ENCODE peak calls at places on chromosomes 13 and 19, in eight cellular contexts. H is NCI-H187; I is NCI-H1694; X is globus pallidus; M is AG10803; J is heart left ventricle; R is activated naive CD4-positive, alpha-beta T cell; P is sciatic nerve. B is an unnamed sample.

GRCh38 chr13:112226320-112227002 is 149.7 kb upstream of the SPACA7 start:
- DNase-seq in P (peak; percentile 28), M (no peak), J (no peak), X (no peak), I (no peak), H (no peak), R (no peak), B (no peak)

GRCh38 chr13:99159331-99160061 is 41.2 kb upstream of the UBAC2 start:
- DNase-seq in R (no peak), J (no peak), H (no peak), M (no peak), X (no peak), I (no peak), P (no peak), B (no peak)

GRCh38 chr19:21434967-21435544 is 38.1 kb downstream of the ZNF493 start:
- DNase-seq in I (no peak), M (no peak), R (no peak), J (no peak), X (peak; percentile 5), P (no peak), H (no peak), B (no peak)

GRCh38 chr19:14674764-14675163 is at the start of gene ADGRE3:
- DNase-seq in I (no peak), M (no peak), R (no peak), H (no peak), X (no peak), J (no peak), P (no peak), B (no peak)

GRCh38 chr19:44807162-44807561 is 1.7 kb upstream of the BCAM start:
- DNase-seq in P (no peak), X (no peak), R (no peak), J (no peak), M (no peak), H (no peak), I (no peak), B (no peak)

GRCh38 chr13:38685974-38686571 is 804 bp upstream of the FREM2 start:
- DNase-seq in H (no peak), J (no peak), P (no peak), R (no peak), X (peak; percentile 68), M (no peak), I (no peak), B (no peak)

GRCh38 chr13:110304256-110304655 is 2.7 kb downstream of the COL4A1 start:
- DNase-seq in I (no peak), X (no peak), M (peak; percentile 28), R (no peak), H (no peak), P (no peak), J (no peak), B (peak; percentile 70)

GRCh38 chr13:43159007-43159406 is 135.6 kb downstream of the DNAJC15 start:
- DNase-seq in H (no peak), R (no peak), J (no peak), P (no peak), X (no peak), I (no peak), M (peak; percentile 45), B (peak; percentile 71)

GRCh38 chr13:57627663-57628062 is 3.9 kb upstream of the PCDH17 start:
- DNase-seq in X (no peak), M (peak; percentile 7), P (no peak), R (no peak), I (no peak), H (peak; percentile 39), J (no peak), B (peak; percentile 2)

GRCh38 chr19:37986048-37986750 is 79.2 kb downstream of the SIPA1L3 start:
- DNase-seq in M (no peak), P (no peak), R (no peak), X (no peak), H (no peak), J (no peak), I (no peak), B (no peak)

GRCh38 chr19:49599378-49600298 is 8.7 kb downstream of the PRR12 start:
- DNase-seq in M (no peak), P (no peak), X (no peak), R (no peak), H (no peak), J (no peak), I (no peak), B (no peak)

GRCh38 chr13:42968906-42969305 is 23.1 kb downstream of the EPSTI1 start:
- DNase-seq in M (no peak), R (no peak), J (no peak), X (no peak), I (no peak), P (no peak), H (no peak), B (no peak)

GRCh38 chr13:49667773-49668172 is 23.5 kb downstream of the EBPL start:
- DNase-seq in H (no peak), I (no peak), M (peak; percentile 23), J (no peak), R (no peak), X (no peak), P (no peak), B (peak; percentile 44)

GRCh38 chr19:18494267-18494607 is 27.6 kb downstream of the ELL start:
- DNase-seq in P (no peak), R (no peak), H (no peak), M (peak; percentile 58), X (no peak), I (no peak), J (no peak), B (peak; percentile 69)

GRCh38 chr13:26867451-26868067 is 107.0 kb upstream of the GPR12 start:
- DNase-seq in I (peak; percentile 33), J (no peak), P (no peak), H (no peak), R (no peak), X (no peak), M (peak; percentile 15), B (peak; percentile 14)

GRCh38 chr13:27857271-27857670 is 62.5 kb upstream of the PDX1 start:
- DNase-seq in I (peak; percentile 74), M (no peak), R (no peak), P (no peak), H (peak; percentile 18), X (no peak), J (no peak), B (no peak)

GRCh38 chr13:113417008-113417735 is 36.1 kb downstream of the ADPRHL1 start:
- DNase-seq in R (no peak), H (no peak), X (no peak), P (no peak), M (no peak), J (peak; percentile 27), I (no peak), B (no peak)

GRCh38 chr13:98796798-98797197 is 44.3 kb upstream of the SLC15A1 start:
- DNase-seq in I (no peak), H (no peak), P (no peak), X (no peak), J (no peak), R (no peak), M (no peak), B (no peak)

GRCh38 chr19:28313633-28314032 is 899.3 kb downstream of the UQCRFS1 start:
- DNase-seq in M (peak; percentile 95), R (no peak), J (peak; percentile 45), P (no peak), H (no peak), I (no peak), X (no peak), B (peak; percentile 17)

GRCh38 chr13:111654531-111654930 is 334.1 kb downstream of the TEX29 start:
- DNase-seq in J (no peak), X (no peak), I (no peak), R (no peak), H (no peak), M (no peak), P (no peak), B (no peak)